ENCODE peak calls at places on chromosome 7, in eight cellular contexts. K is pancreas, O is HAP-1, A is globus pallidus, R is H9, H is choroid plexus epithelial cell, C is HTR-8/SVneo, Z is fibroblast of mammary gland. X is an unnamed sample.

GRCh38 chr7:152402384-152403250 is 33.2 kb downstream of the KMT2C start:
- DNase-seq in A (no peak), H (peak), R (no peak), Z (no peak), K (no peak), C (no peak), O (no peak), X (peak)

GRCh38 chr7:89623018-89623672 is 531.1 kb upstream of the STEAP1 start:
- DNase-seq in C (peak), O (peak), Z (peak), R (peak), A (peak), H (peak), K (no peak), X (peak)

GRCh38 chr7:90709501-90710465 is 113.7 kb downstream of the CDK14 start:
- DNase-seq in K (no peak), A (peak), O (no peak), R (no peak), C (no peak), Z (peak), H (peak), X (peak)

GRCh38 chr7:155214328-155214986 is 83.2 kb upstream of the INSIG1 start:
- DNase-seq in O (no peak), Z (peak), R (no peak), C (no peak), K (peak), A (no peak), H (no peak), X (no peak)

GRCh38 chr7:985915-986741 is 3.1 kb downstream of the CYP2W1 start:
- DNase-seq in O (no peak), Z (peak), A (no peak), C (peak), R (no peak), K (no peak), H (peak), X (peak)

GRCh38 chr7:46589282-46589681 is 668.2 kb upstream of the IGFBP3 start:
- DNase-seq in O (no peak), C (no peak), H (no peak), K (no peak), R (no peak), A (no peak), Z (no peak), X (peak)

GRCh38 chr7:26637610-26638009 is 226.8 kb downstream of the SKAP2 start:
- DNase-seq in O (no peak), R (no peak), H (no peak), K (no peak), A (no peak), Z (no peak), C (no peak), X (no peak)

GRCh38 chr7:78224923-78225322 is 426.4 kb downstream of the PHTF2 start:
- DNase-seq in O (no peak), C (no peak), A (no peak), Z (peak), R (no peak), K (no peak), H (no peak), X (no peak)

GRCh38 chr7:135757719-135758411 is 9.3 kb upstream of the FAM180A start:
- DNase-seq in Z (peak), K (no peak), O (no peak), C (peak), H (peak), R (no peak), A (no peak), X (peak)

GRCh38 chr7:149878523-149878921 is 4.8 kb downstream of the ATP6V0E2 start:
- DNase-seq in C (no peak), H (no peak), R (peak), K (no peak), Z (no peak), A (no peak), O (no peak), X (no peak)

GRCh38 chr7:102412548-102412947 is 16.4 kb downstream of the PRKRIP1 start:
- DNase-seq in K (no peak), R (peak), O (peak), Z (peak), C (peak), A (no peak), H (peak), X (peak)

X was measured in fibroblast of pulmonary artery.